ENCODE peak calls at places on chromosomes 16 and 17, in six cellular contexts. L is Right ventricle myocardium superior; I is activated CD4-positive, CD25-positive, alpha-beta regulatory T cell treated with anti-CD3 and anti-CD28 coated beads, Interleukin-2, amount 50 U/mL, for 24 hours; A is left lung; W is right lobe of liver; M is heart right ventricle. N is an unnamed sample.

GRCh38 chr16:79267781-79268180 is 332.8 kb downstream of the MAF start:
- ATAC-seq in I (peak; percentile 10), A (no peak), W (no peak), M (no peak), L (no peak), N (no peak)

GRCh38 chr16:66872927-66873684 is 7.2 kb upstream of the PDP2 start:
- ATAC-seq in A (peak; percentile 96), W (peak; percentile 98), I (peak; percentile 93), M (peak; percentile 96), L (peak; percentile 96), N (peak; percentile 98)

GRCh38 chr16:84893849-84894599 is 74.2 kb downstream of the CRISPLD2 start:
- ATAC-seq in W (peak; percentile 72), A (peak; percentile 13), L (no peak), I (no peak), M (peak; percentile 19), N (no peak)

GRCh38 chr17:34504814-34505484 is 74.4 kb upstream of the TMEM132E start:
- ATAC-seq in W (no peak), M (no peak), A (no peak), I (no peak), L (no peak), N (no peak)

GRCh38 chr16:582614-583331 is 7.1 kb upstream of the RAB40C start:
- ATAC-seq in L (peak; percentile 11), A (no peak), M (peak; percentile 48), W (peak; percentile 10), I (no peak), N (no peak)

GRCh38 chr17:66655861-66656260 is 179.1 kb upstream of the CACNG5 start:
- ATAC-seq in A (no peak), W (no peak), M (no peak), I (peak; percentile 88), L (no peak), N (peak; percentile 34)

GRCh38 chr16:51426276-51426675 is 275.2 kb upstream of the SALL1 start:
- ATAC-seq in I (no peak), A (no peak), W (no peak), L (no peak), M (no peak), N (no peak)

GRCh38 chr16:2969545-2970521 is 685 bp downstream of the PAQR4 start:
- ATAC-seq in L (peak; percentile 49), A (peak; percentile 70), W (peak; percentile 6), M (peak; percentile 30), I (peak; percentile 64), N (peak; percentile 63)

GRCh38 chr17:75723201-75723930 is 2.1 kb downstream of the ITGB4 start:
- ATAC-seq in L (peak; percentile 38), I (no peak), M (peak; percentile 52), W (no peak), A (no peak), N (no peak)

GRCh38 chr17:76036497-76037380 is 9.6 kb upstream of the EVPL start:
- ATAC-seq in L (peak; percentile 21), I (no peak), M (peak; percentile 26), W (peak; percentile 64), A (no peak), N (peak; percentile 59)

GRCh38 chr17:7133424-7133823 is 18.8 kb upstream of the ASGR2 start:
- ATAC-seq in M (peak; percentile 38), A (peak; percentile 36), W (peak; percentile 37), I (no peak), L (peak; percentile 42), N (peak; percentile 48)

GRCh38 chr17:80760501-80760900 is 215.9 kb downstream of the RPTOR start:
- ATAC-seq in W (no peak), L (no peak), M (no peak), A (peak; percentile 52), I (no peak), N (peak; percentile 5)

GRCh38 chr17:48542114-48542955 is 2.6 kb downstream of the HOXB2 start:
- ATAC-seq in I (no peak), W (no peak), L (no peak), M (peak; percentile 5), A (peak; percentile 8), N (no peak)